ENCODE peak calls at places on chromosomes 16 and 17, in six cellular contexts. Z is PC-3, W is HCT116, G is GM23338, Q is GM23248, F is OCI-LY7. C is an unnamed sample. For H3K9me2 and H3K4me1, the result is how much of the 10 kb centered on the place peaks cover.

GRCh38 chr16:70746040-70746707 is 54.8 kb downstream of the VAC14 start:
- DNase-seq in Z (peak), F (no peak), W (peak), G (no peak), Q (peak), C (peak)

GRCh38 chr16:21684199-21684598 is 20.4 kb downstream of the OTOA start:
- DNase-seq in W (peak), Z (no peak), F (peak), Q (peak), G (peak), C (no peak)

GRCh38 chr16:5042574-5043171 is 8.9 kb upstream of the NAGPA start:
- DNase-seq in Q (peak), G (peak), Z (peak), F (no peak), W (peak), C (no peak)

GRCh38 chr16:29014561-29015029 is 29.7 kb downstream of the LAT start:
- DNase-seq in G (no peak), F (no peak), Z (no peak), W (no peak), Q (no peak), C (no peak)

GRCh38 chr16:90002759-90003158 is 16.5 kb downstream of the DBNDD1 start:
- DNase-seq in Q (no peak), F (no peak), G (no peak), Z (no peak), W (no peak), C (no peak)

GRCh38 chr16:87608400-87608985 is 6.2 kb downstream of the JPH3 start:
- DNase-seq in F (peak), Q (peak), W (no peak), Z (peak), G (peak), C (peak)

GRCh38 chr16:84228321-84228838 is 11.4 kb downstream of the KCNG4 start:
- DNase-seq in Z (peak), W (peak), F (no peak), Q (peak), G (peak), C (peak)

GRCh38 chr17:31560836-31561235 is 169.4 kb downstream of the RAB11FIP4 start:
- DNase-seq in G (peak), W (no peak), Z (peak), Q (peak), F (no peak), C (peak)

GRCh38 chr17:13531701-13532100 is 70.0 kb downstream of the HS3ST3A1 start:
- DNase-seq in G (no peak), F (no peak), Z (no peak), Q (no peak), W (no peak), C (no peak)

GRCh38 chr17:81814748-81815645 is 11.0 kb downstream of the GCGR start:
- DNase-seq in F (no peak), Z (no peak), G (no peak), W (no peak), Q (no peak), C (peak)

GRCh38 chr16:20072524-20073202 is 1.0 kb downstream of the GPR139 start:
- DNase-seq in G (peak), F (no peak), Q (no peak), Z (no peak), W (no peak), C (no peak)

GRCh38 chr16:77585852-77586251 is 136.5 kb upstream of the NUDT7 start:
- DNase-seq in F (no peak), Q (peak), W (peak), Z (peak), G (no peak), C (no peak)

GRCh38 chr17:7559307-7560171 is 989 bp downstream of the TNFSF13 start:
- DNase-seq in Z (no peak), W (no peak), F (no peak), Q (no peak), G (no peak), C (no peak)

GRCh38 chr17:7562208-7562605 is 488 bp downstream of the SENP3 start:
- DNase-seq in Z (no peak), F (no peak), G (peak), Q (peak), W (no peak), C (no peak)

GRCh38 chr17:7560172-7561027 is 1.3 kb upstream of the SENP3 start:
- DNase-seq in W (no peak), Z (peak), Q (peak), G (peak), F (peak), C (no peak)

GRCh38 chr17:7561589-7562207 is at the start of gene SENP3:
- DNase-seq in Q (peak), Z (peak), F (peak), W (peak), G (peak), C (peak)

DNA sequence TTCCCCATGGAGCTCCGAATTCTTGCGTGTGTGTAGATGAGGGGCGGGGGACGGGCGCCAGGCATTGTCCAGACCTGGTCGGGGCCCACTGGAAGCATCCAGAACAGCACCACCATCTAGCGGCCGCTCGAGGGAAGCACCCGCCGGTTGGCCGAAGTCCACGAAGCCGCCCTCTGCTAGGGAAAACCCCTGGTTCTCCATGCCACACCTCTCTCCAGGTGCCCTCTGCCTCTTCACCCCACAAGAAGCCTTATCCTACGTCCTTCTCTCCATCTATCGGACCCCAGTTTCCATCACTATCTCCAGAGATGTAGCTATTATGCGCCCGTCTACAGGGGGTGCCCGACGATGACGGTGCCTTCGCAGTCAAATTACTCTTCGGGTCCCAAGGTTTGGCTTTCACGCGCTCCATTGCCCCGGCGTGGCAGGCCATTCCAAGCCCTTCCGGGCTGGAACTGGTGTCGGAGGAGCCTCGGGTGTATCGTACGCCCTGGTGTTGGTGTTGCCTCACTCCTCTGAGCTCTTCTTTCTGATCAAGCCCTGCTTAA is 617 bp upstream of the SENP3 start:
- DNase-seq in G (peak), F (peak), W (peak), Q (peak), Z (peak), C (peak)
- H3K9me2 ChIP-seq in G (under half), F (under half), W (under half), Q (under half), Z (under half), C (under half)

DNA sequence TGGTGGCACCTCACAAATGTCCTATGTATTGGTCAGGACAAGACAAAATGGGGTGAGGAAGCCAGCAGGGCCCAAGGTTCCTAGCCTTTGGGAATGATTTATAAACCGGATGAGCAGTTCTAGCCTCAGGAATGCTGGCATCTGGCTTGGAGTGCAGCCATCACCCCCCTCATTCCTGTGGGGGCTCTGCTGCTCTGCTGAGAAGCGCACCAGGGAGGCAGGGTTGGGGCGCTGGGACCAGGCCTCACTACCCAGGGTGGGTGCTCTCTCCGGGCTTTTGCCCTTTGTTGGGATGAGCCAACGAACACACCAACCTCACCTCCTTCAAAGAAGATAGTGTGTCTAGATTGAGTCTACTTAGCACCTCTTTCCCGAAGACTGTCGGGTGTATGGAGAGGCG is 39.2 kb downstream of the TMEM11 start:
- DNase-seq in W (no peak), Z (no peak), G (no peak), F (no peak), Q (peak), C (no peak)
- H3K4me1 ChIP-seq in W (under half), Z (under half), G (under half), F (under half), Q (under half), C (under half)

GRCh38 chr16:7285520-7285919 is 47.1 kb upstream of the RBFOX1 start:
- DNase-seq in F (no peak), G (no peak), Z (no peak), W (no peak), Q (no peak), C (no peak)
- H3K9me2 ChIP-seq in F (under half), G (under half), Z (under half), W (under half), Q (under half), C (under half)

GRCh38 chr17:39194089-39194984 is 3.1 kb downstream of the CACNB1 start:
- DNase-seq in Z (no peak), Q (peak), G (peak), F (no peak), W (no peak), C (no peak)
- H3K4me1 ChIP-seq in Z (under half), Q (under half), G (under half), F (under half), W (under half), C (under half)